ENCODE peak calls at places on chromosomes 12 and 14, in six cellular contexts. J, B, W, C, Z and D are unnamed samples.

GRCh38 chr12:59808317-59808910 is 212.6 kb downstream of the SLC16A7 start:
- DNase-seq in J (peak), B (peak), W (peak), C (no peak), Z (no peak), D (no peak)

GRCh38 chr14:96245710-96246534 is 10.1 kb upstream of the BDKRB1 start:
- DNase-seq in J (no peak), B (no peak), W (no peak), C (no peak), Z (no peak), D (no peak)

GRCh38 chr12:94649349-94650142 is 811 bp downstream of the TMCC3 start:
- DNase-seq in J (no peak), B (no peak), W (no peak), C (peak), Z (no peak), D (no peak)

GRCh38 chr12:98042668-98043067 is 472.7 kb upstream of the TMPO start:
- DNase-seq in J (no peak), B (no peak), W (no peak), C (no peak), Z (no peak), D (no peak)

GRCh38 chr14:89386214-89386886 is 30.7 kb downstream of the FOXN3 start:
- DNase-seq in J (no peak), B (no peak), W (no peak), C (no peak), Z (no peak), D (no peak)

GRCh38 chr14:103188691-103189480 is 65.6 kb downstream of the TNFAIP2 start:
- DNase-seq in J (peak), B (no peak), W (peak), C (peak), Z (no peak), D (no peak)

GRCh38 chr14:68947802-68948201 is 31.3 kb downstream of the ACTN1 start:
- DNase-seq in J (no peak), B (no peak), W (peak), C (no peak), Z (no peak), D (no peak)

GRCh38 chr12:132886529-132887477 is 602 bp downstream of the CHFR start:
- DNase-seq in J (no peak), B (no peak), W (peak), C (peak), Z (no peak), D (no peak)

GRCh38 chr12:27104546-27104945 is 22.2 kb upstream of the C12orf71 start:
- DNase-seq in J (no peak), B (no peak), W (no peak), C (no peak), Z (no peak), D (no peak)

GRCh38 chr14:53273671-53274072 is 120.5 kb upstream of the DDHD1 start:
- DNase-seq in J (no peak), B (no peak), W (peak), C (no peak), Z (no peak), D (no peak)

GRCh38 chr12:113990548-113991223 is 24.6 kb upstream of the RBM19 start:
- DNase-seq in J (no peak), B (no peak), W (peak), C (no peak), Z (no peak), D (no peak)

GRCh38 chr12:104902125-104902524 is 56.0 kb downstream of the SLC41A2 start:
- DNase-seq in J (no peak), B (no peak), W (no peak), C (no peak), Z (no peak), D (no peak)

GRCh38 chr12:115172521-115172920 is 488.5 kb upstream of the TBX3 start:
- DNase-seq in J (no peak), B (no peak), W (no peak), C (no peak), Z (no peak), D (no peak)

GRCh38 chr12:132774646-132775275 is 13.1 kb upstream of the ANKLE2 start:
- DNase-seq in J (no peak), B (no peak), W (no peak), C (no peak), Z (no peak), D (no peak)

GRCh38 chr14:36717363-36717762 is 55.7 kb downstream of the PAX9 start:
- DNase-seq in J (no peak), B (no peak), W (no peak), C (no peak), Z (no peak), D (no peak)

GRCh38 chr14:49861581-49861922 is 9.0 kb upstream of the NEMF start:
- DNase-seq in J (no peak), B (no peak), W (peak), C (peak), Z (no peak), D (no peak)

GRCh38 chr12:26651566-26652188 is 181.3 kb downstream of the ITPR2 start:
- DNase-seq in J (no peak), B (peak), W (peak), C (no peak), Z (peak), D (no peak)

GRCh38 chr12:76872415-76872814 is 6.4 kb downstream of the CSRP2 start:
- DNase-seq in J (no peak), B (no peak), W (no peak), C (no peak), Z (no peak), D (no peak)

GRCh38 chr12:102120564-102120873 is 536 bp downstream of the PARPBP start:
- DNase-seq in J (no peak), B (no peak), W (no peak), C (no peak), Z (no peak), D (no peak)

GRCh38 chr12:41619705-41620104 is 431.6 kb downstream of the PDZRN4 start:
- DNase-seq in J (no peak), B (no peak), W (peak), C (no peak), Z (no peak), D (no peak)
- H3K27ac ChIP-seq in J (no peak), B (no peak), W (no peak), C (no peak), Z (no peak), D (no peak)

DNA sequence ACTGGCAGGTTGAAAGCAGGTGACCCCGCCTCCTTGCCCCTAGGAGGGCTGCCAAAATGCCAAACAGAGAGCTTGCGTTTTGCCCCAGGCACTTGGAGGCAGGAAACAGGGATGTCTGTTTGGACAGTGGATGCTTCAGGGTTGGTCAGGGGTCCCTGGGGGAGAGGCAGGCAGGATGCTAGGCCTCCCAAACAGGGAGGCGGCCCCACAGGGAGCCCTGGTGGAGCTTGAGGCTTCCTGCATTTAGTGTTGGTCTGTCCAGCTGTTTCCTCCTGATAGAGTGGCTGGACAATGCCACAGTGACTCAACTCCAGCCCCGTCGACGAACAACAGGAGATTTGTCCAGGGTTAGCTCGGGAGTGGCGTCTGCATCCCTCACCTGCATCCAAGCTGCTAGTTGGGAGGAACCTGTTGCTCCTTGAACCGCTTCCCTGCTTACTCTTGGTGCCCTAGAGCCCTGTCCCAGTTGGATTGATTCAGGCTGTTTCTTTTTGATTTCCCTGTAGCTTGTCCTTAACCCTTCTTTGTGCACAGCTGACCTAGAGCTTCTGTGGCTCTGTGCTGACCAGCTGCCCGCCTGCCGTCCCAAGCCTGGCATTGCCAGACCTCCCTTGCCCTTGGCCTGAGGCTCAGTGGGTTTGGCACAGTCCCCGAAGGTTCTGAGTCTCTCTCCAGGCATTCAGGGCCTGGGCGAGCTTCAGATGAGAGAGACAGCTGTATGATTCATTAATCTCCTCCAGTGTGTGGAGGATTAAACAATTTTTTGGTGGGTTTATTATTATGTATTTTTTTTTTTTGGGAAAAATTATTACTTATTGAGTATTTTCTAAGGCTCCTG is 45.9 kb downstream of the TSPAN9 start:
- DNase-seq in J (no peak), B (no peak), W (no peak), C (no peak), Z (no peak), D (no peak)
- H3K27ac ChIP-seq in J (no peak), B (no peak), W (no peak), C (peak), Z (no peak), D (no peak)

DNA sequence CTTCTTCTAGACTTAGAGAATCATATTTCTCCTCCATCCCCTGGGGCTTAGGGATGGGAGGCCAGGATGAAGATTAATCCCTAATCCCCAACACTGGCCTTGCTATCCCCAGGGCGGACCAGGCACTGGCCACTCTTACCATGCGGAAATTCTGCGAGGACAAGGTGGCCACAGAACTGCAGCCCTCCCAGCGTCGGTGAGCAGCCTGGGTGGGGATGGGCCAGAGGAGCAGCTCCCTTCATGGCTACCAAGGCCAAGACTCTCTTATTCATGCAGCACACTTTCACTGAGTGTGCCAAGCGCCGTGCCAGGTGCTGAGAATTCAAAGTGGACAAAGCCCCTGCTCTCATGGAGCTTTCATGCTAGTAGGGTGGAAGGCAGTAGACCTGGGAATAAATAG is 7.0 kb downstream of the TNS2 start:
- DNase-seq in J (no peak), B (no peak), W (no peak), C (peak), Z (no peak), D (no peak)
- H3K27ac ChIP-seq in J (no peak), B (no peak), W (no peak), C (no peak), Z (no peak), D (no peak)

DNA sequence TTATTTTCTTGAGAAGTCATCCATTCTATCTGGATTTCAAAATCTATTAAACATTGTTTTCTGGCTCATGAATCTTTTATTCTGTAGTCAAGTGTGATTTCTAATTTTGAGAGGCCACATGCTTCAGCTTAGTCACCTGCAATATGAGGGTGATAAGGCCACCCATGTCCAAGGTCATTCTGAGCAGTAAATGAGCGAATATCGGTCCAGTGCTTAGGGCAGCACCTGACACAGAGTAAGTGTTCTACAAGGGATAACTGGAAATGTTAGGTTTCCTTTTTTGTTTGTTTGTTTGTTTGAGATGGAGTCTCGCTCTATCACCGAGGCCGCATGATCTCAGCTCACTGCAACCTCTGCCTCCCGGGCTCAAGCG is 34.2 kb downstream of the AACS start:
- DNase-seq in J (no peak), B (no peak), W (no peak), C (no peak), Z (no peak), D (no peak)
- H3K27ac ChIP-seq in J (no peak), B (no peak), W (no peak), C (no peak), Z (no peak), D (no peak)

DNA sequence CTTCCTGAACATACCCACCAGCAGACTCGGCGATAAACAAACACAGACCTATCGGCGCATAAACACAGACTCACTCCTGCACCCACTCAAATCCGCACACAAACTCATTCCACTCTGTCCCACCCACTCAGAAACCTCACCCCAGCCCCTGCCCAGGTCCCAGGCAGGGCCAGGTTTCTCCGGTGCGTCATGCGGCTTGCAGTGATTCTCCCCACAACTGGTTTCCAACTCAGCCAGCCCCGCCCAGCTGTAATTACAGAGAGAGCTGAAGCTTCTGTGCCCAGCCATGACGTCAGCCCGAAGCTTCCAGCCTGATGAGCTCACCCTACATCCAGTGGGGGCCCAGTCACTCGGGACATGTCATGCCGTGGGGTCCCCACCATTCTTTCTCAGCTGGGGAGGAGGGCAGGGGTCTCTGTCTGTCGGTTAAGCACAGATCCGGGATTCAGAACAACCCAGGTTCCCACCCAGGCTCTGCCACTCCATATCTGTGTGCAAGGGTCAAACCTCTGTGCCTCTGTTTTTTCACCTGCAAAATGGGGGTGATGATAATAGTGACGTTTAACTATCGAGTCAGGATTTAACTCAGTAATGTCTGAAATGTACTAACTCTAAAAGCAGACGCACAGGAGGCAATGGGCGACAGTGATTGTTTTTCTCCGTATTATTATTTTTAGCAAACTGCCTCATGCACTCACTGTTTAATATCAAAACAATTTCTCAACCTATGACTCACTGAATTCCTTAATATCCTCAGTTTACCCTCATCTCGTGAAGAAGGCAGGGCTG is 2.3 kb upstream of the HSPB8 start:
- DNase-seq in J (no peak), B (peak), W (peak), C (peak), Z (peak), D (peak)
- H3K27ac ChIP-seq in J (no peak), B (no peak), W (no peak), C (peak), Z (peak), D (peak)

GRCh38 chr12:5861426-5861825 is 83.6 kb downstream of the ANO2 start:
- DNase-seq in J (no peak), B (no peak), W (no peak), C (no peak), Z (no peak), D (no peak)

GRCh38 chr12:5856692-5857091 is 88.4 kb downstream of the ANO2 start:
- DNase-seq in J (no peak), B (no peak), W (no peak), C (no peak), Z (no peak), D (no peak)
- H3K27ac ChIP-seq in J (no peak), B (no peak), W (no peak), C (no peak), Z (no peak), D (no peak)

GRCh38 chr12:9112076-9112853 is 3.5 kb downstream of the A2M start:
- DNase-seq in J (no peak), B (no peak), W (no peak), C (no peak), Z (no peak), D (no peak)
- H3K27ac ChIP-seq in J (no peak), B (no peak), W (no peak), C (no peak), Z (no peak), D (no peak)

GRCh38 chr14:77508876-77509275 is 10.3 kb upstream of the ISM2 start:
- DNase-seq in J (no peak), B (no peak), W (no peak), C (no peak), Z (no peak), D (no peak)

GRCh38 chr14:77505031-77505430 is 6.4 kb upstream of the ISM2 start:
- DNase-seq in J (no peak), B (no peak), W (no peak), C (no peak), Z (no peak), D (no peak)

GRCh38 chr14:77509366-77509765 is 10.8 kb upstream of the ISM2 start:
- DNase-seq in J (no peak), B (no peak), W (no peak), C (no peak), Z (no peak), D (no peak)

GRCh38 chr14:77508249-77508648 is 9.6 kb upstream of the ISM2 start:
- DNase-seq in J (no peak), B (no peak), W (no peak), C (no peak), Z (no peak), D (peak)

GRCh38 chr14:77507762-77508161 is 9.1 kb upstream of the ISM2 start:
- DNase-seq in J (no peak), B (no peak), W (no peak), C (no peak), Z (no peak), D (no peak)
- H3K27ac ChIP-seq in J (no peak), B (no peak), W (no peak), C (no peak), Z (no peak), D (peak)